ENCODE peak calls at places on chromosome 22, in five cellular contexts. One of them, this sample, is unnamed. For H3K36me3 and H3K4me1, the result is how much of the 10 kb centered on the place peaks cover.

GRCh38 chr22:46514592-46515207 is 22.7 kb downstream of the CELSR1 start:
- DNase-seq in fibroblast of lung: peak
- DNase-seq in body of pancreas: no peak
- DNase-seq in GM23248: peak
- DNase-seq in GM23338: no peak
- DNase-seq in this sample: no peak

GRCh38 chr22:44617828-44618227 is 84.2 kb upstream of the PRR5 start:
- DNase-seq in fibroblast of lung: no peak
- DNase-seq in body of pancreas: no peak
- DNase-seq in GM23248: no peak
- DNase-seq in GM23338: no peak
- DNase-seq in this sample: no peak

GRCh38 chr22:27438271-27438980 is 363.1 kb downstream of the MN1 start:
- DNase-seq in fibroblast of lung: peak
- DNase-seq in body of pancreas: peak
- DNase-seq in GM23248: peak
- DNase-seq in GM23338: no peak
- DNase-seq in this sample: no peak

GRCh38 chr22:49825944-49826602 is 1.6 kb downstream of the BRD1 start:
- DNase-seq in fibroblast of lung: peak
- DNase-seq in body of pancreas: no peak
- DNase-seq in GM23248: peak
- DNase-seq in GM23338: no peak
- DNase-seq in this sample: peak

GRCh38 chr22:43554259-43554636 is 142.4 kb downstream of the MPPED1 start:
- DNase-seq in fibroblast of lung: no peak
- DNase-seq in body of pancreas: no peak
- DNase-seq in GM23248: no peak
- DNase-seq in GM23338: no peak
- DNase-seq in this sample: no peak

GRCh38 chr22:23128269-23129108 is 13.3 kb downstream of the RSPH14 start:
- DNase-seq in fibroblast of lung: peak
- DNase-seq in body of pancreas: peak
- DNase-seq in GM23248: peak
- DNase-seq in GM23338: peak
- DNase-seq in this sample: peak

GRCh38 chr22:41479671-41480396 is 10.9 kb downstream of the ACO2 start:
- DNase-seq in fibroblast of lung: peak
- DNase-seq in body of pancreas: no peak
- DNase-seq in GM23248: peak
- DNase-seq in GM23338: peak
- DNase-seq in this sample: no peak

GRCh38 chr22:44648821-44649566 is 53.0 kb upstream of the PRR5 start:
- DNase-seq in fibroblast of lung: peak
- DNase-seq in body of pancreas: peak
- DNase-seq in GM23248: peak
- DNase-seq in GM23338: no peak
- DNase-seq in this sample: no peak

GRCh38 chr22:37519268-37520195 is at the start of gene CARD10:
- DNase-seq in fibroblast of lung: no peak
- DNase-seq in body of pancreas: no peak
- DNase-seq in GM23248: peak
- DNase-seq in GM23338: peak
- DNase-seq in this sample: no peak

GRCh38 chr22:25843660-25844275 is 101.8 kb downstream of the MYO18B start:
- DNase-seq in fibroblast of lung: no peak
- DNase-seq in body of pancreas: no peak
- DNase-seq in GM23248: no peak
- DNase-seq in GM23338: no peak
- DNase-seq in this sample: no peak

GRCh38 chr22:44783581-44783980 is 31.2 kb downstream of the ARHGAP8 start:
- DNase-seq in fibroblast of lung: no peak
- DNase-seq in body of pancreas: no peak
- DNase-seq in GM23248: no peak
- DNase-seq in GM23338: peak
- DNase-seq in this sample: no peak

GRCh38 chr22:39471421-39472141 is 14.8 kb downstream of the MGAT3 start:
- DNase-seq in fibroblast of lung: no peak
- DNase-seq in body of pancreas: no peak
- DNase-seq in GM23248: peak
- DNase-seq in GM23338: no peak
- DNase-seq in this sample: no peak

GRCh38 chr22:36465232-36466021 is 16.0 kb downstream of the TXN2 start:
- DNase-seq in fibroblast of lung: peak
- DNase-seq in body of pancreas: peak
- DNase-seq in GM23248: peak
- DNase-seq in GM23338: no peak
- DNase-seq in this sample: no peak

GRCh38 chr22:23784215-23784732 is 2.5 kb upstream of the SMARCB1 start:
- DNase-seq in fibroblast of lung: no peak
- DNase-seq in body of pancreas: peak
- DNase-seq in GM23248: no peak
- DNase-seq in GM23338: no peak
- DNase-seq in this sample: no peak

GRCh38 chr22:21866821-21867527 is 471 bp downstream of the MAPK1 start:
- DNase-seq in fibroblast of lung: peak
- DNase-seq in body of pancreas: peak
- DNase-seq in GM23248: peak
- DNase-seq in GM23338: peak
- DNase-seq in this sample: peak

GRCh38 chr22:47053865-47054185 is 291.4 kb downstream of the TBC1D22A start:
- DNase-seq in fibroblast of lung: peak
- DNase-seq in body of pancreas: no peak
- DNase-seq in GM23248: peak
- DNase-seq in GM23338: no peak
- DNase-seq in this sample: no peak

GRCh38 chr22:39229688-39230260 is 15.0 kb downstream of the PDGFB start:
- DNase-seq in fibroblast of lung: no peak
- DNase-seq in body of pancreas: no peak
- DNase-seq in GM23248: no peak
- DNase-seq in GM23338: no peak
- DNase-seq in this sample: no peak

GRCh38 chr22:38327805-38328204 is 10.6 kb upstream of the CSNK1E start:
- DNase-seq in fibroblast of lung: peak
- DNase-seq in body of pancreas: no peak
- DNase-seq in GM23248: peak
- DNase-seq in GM23338: no peak
- DNase-seq in this sample: no peak

GRCh38 chr22:16955678-16956210 is 52.3 kb downstream of the GAB4 start:
- DNase-seq in fibroblast of lung: no peak
- DNase-seq in body of pancreas: no peak
- DNase-seq in GM23248: no peak
- DNase-seq in GM23338: no peak
- DNase-seq in this sample: no peak

GRCh38 chr22:25774575-25775026 is 32.6 kb downstream of the MYO18B start:
- DNase-seq in fibroblast of lung: no peak
- DNase-seq in body of pancreas: no peak
- DNase-seq in GM23248: peak
- DNase-seq in GM23338: peak
- DNase-seq in this sample: no peak

GRCh38 chr22:47036352-47036751 is 273.9 kb downstream of the TBC1D22A start:
- DNase-seq in fibroblast of lung: no peak
- DNase-seq in body of pancreas: no peak
- DNase-seq in GM23248: no peak
- DNase-seq in GM23338: no peak
- DNase-seq in this sample: no peak

GRCh38 chr22:23182289-23183106 is 2.2 kb downstream of the BCR start:
- DNase-seq in fibroblast of lung: no peak
- DNase-seq in body of pancreas: no peak
- DNase-seq in GM23248: peak
- DNase-seq in GM23338: peak
- DNase-seq in this sample: no peak

GRCh38 chr22:24441406-24442351 is 14.3 kb downstream of the ADORA2A start:
- DNase-seq in fibroblast of lung: no peak
- DNase-seq in body of pancreas: no peak
- DNase-seq in GM23248: no peak
- DNase-seq in GM23338: no peak
- DNase-seq in this sample: no peak

GRCh38 chr22:17269607-17270261 is 50.5 kb upstream of the ADA2 start:
- DNase-seq in fibroblast of lung: no peak
- DNase-seq in body of pancreas: no peak
- DNase-seq in GM23248: no peak
- DNase-seq in GM23338: no peak
- DNase-seq in this sample: no peak

GRCh38 chr22:34850010-34850409 is 215.9 kb upstream of the ISX start:
- DNase-seq in fibroblast of lung: no peak
- DNase-seq in body of pancreas: no peak
- DNase-seq in GM23248: no peak
- DNase-seq in GM23338: no peak
- DNase-seq in this sample: no peak

GRCh38 chr22:24156146-24156914 is 25.0 kb upstream of the SUSD2 start:
- DNase-seq in fibroblast of lung: peak
- DNase-seq in body of pancreas: peak
- DNase-seq in GM23248: peak
- DNase-seq in GM23338: peak
- DNase-seq in this sample: peak

GRCh38 chr22:37273126-37273845 is 9.0 kb upstream of the CYTH4 start:
- DNase-seq in fibroblast of lung: peak
- DNase-seq in body of pancreas: no peak
- DNase-seq in GM23248: peak
- DNase-seq in GM23338: no peak
- DNase-seq in this sample: no peak

GRCh38 chr22:27577570-27577969 is 224.0 kb downstream of the MN1 start:
- DNase-seq in fibroblast of lung: no peak
- DNase-seq in body of pancreas: no peak
- DNase-seq in GM23248: no peak
- DNase-seq in GM23338: no peak
- DNase-seq in this sample: no peak

GRCh38 chr22:33803883-33804282 is 116.4 kb downstream of the LARGE1 start:
- DNase-seq in fibroblast of lung: no peak
- DNase-seq in body of pancreas: no peak
- DNase-seq in GM23248: no peak
- DNase-seq in GM23338: no peak
- DNase-seq in this sample: no peak

GRCh38 chr22:37553725-37554124 is 6.6 kb upstream of the CDC42EP1 start:
- DNase-seq in fibroblast of lung: no peak
- DNase-seq in body of pancreas: no peak
- DNase-seq in GM23248: no peak
- DNase-seq in GM23338: no peak
- DNase-seq in this sample: no peak

GRCh38 chr22:48832592-48832991 is 995.1 kb downstream of the BRD1 start:
- DNase-seq in fibroblast of lung: no peak
- DNase-seq in body of pancreas: no peak
- DNase-seq in GM23248: no peak
- DNase-seq in GM23338: no peak
- DNase-seq in this sample: no peak

GRCh38 chr22:24284747-24285203 is 14.1 kb downstream of the SPECC1L start:
- DNase-seq in fibroblast of lung: peak
- DNase-seq in body of pancreas: no peak
- DNase-seq in GM23248: peak
- DNase-seq in GM23338: no peak
- DNase-seq in this sample: no peak

GRCh38 chr22:21041937-21042336 is 3.8 kb upstream of the LRRC74B start:
- DNase-seq in fibroblast of lung: peak
- DNase-seq in body of pancreas: no peak
- DNase-seq in GM23248: peak
- DNase-seq in GM23338: no peak
- DNase-seq in this sample: no peak

GRCh38 chr22:42937164-42937854 is 77.6 kb downstream of the PACSIN2 start:
- DNase-seq in fibroblast of lung: peak
- DNase-seq in body of pancreas: peak
- DNase-seq in GM23248: peak
- DNase-seq in GM23338: no peak
- DNase-seq in this sample: no peak

GRCh38 chr22:31628362-31628761 is 33.7 kb downstream of the PISD start:
- DNase-seq in fibroblast of lung: no peak
- DNase-seq in body of pancreas: no peak
- DNase-seq in GM23248: no peak
- DNase-seq in GM23338: no peak
- DNase-seq in this sample: no peak

GRCh38 chr22:31625661-31626426 is 36.2 kb downstream of the PISD start:
- DNase-seq in fibroblast of lung: no peak
- DNase-seq in body of pancreas: no peak
- DNase-seq in GM23248: peak
- DNase-seq in GM23338: peak
- DNase-seq in this sample: no peak

GRCh38 chr22:31628969-31629723 is 32.9 kb downstream of the PISD start:
- DNase-seq in fibroblast of lung: no peak
- DNase-seq in body of pancreas: no peak
- DNase-seq in GM23248: no peak
- DNase-seq in GM23338: no peak
- DNase-seq in this sample: no peak

GRCh38 chr22:31626427-31627150 is 35.4 kb downstream of the PISD start:
- DNase-seq in fibroblast of lung: no peak
- DNase-seq in body of pancreas: no peak
- DNase-seq in GM23248: peak
- DNase-seq in GM23338: no peak
- DNase-seq in this sample: no peak

GRCh38 chr22:31627223-31627731 is 34.7 kb downstream of the PISD start:
- DNase-seq in fibroblast of lung: no peak
- DNase-seq in body of pancreas: no peak
- DNase-seq in GM23248: no peak
- DNase-seq in GM23338: no peak
- DNase-seq in this sample: no peak
- H3K36me3 ChIP-seq in fibroblast of lung: under half
- H3K36me3 ChIP-seq in body of pancreas: under half
- H3K36me3 ChIP-seq in GM23248: under half
- H3K36me3 ChIP-seq in GM23338: under half
- H3K36me3 ChIP-seq in this sample: under half

DNA sequence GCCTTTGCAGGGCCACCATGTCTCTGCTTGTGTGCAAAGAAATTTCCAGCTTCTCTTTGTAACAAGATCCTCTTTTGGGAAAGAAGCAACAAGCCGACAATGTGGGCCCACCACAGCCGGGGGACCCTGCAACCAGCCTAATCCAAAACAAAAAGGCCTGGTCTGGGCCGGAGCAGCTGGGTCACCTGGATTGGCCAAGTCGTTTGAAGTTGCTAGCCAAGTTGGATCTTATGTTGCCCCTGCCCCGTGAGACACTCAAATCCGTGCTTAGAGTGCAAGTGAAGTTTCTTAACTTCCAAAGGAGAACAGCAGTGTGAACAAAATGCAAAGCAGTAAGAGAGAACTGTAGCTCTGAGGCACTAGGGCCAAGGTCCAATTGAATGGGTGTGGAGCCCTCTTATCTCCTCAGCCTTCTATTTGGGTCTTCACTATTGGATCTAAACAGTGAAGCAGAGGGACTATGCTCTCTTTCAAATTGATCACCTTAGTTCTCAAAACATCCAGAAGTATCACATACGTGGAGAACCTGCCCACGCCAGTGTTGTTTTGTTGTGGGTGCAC is 49.7 kb downstream of the C22orf31 start:
- DNase-seq in fibroblast of lung: no peak
- DNase-seq in body of pancreas: no peak
- DNase-seq in GM23248: no peak
- DNase-seq in GM23338: no peak
- DNase-seq in this sample: no peak
- H3K4me1 ChIP-seq in fibroblast of lung: under half
- H3K4me1 ChIP-seq in body of pancreas: under half
- H3K4me1 ChIP-seq in GM23248: under half
- H3K4me1 ChIP-seq in GM23338: under half
- H3K4me1 ChIP-seq in this sample: under half

GRCh38 chr22:19916006-19916405 is 25.6 kb upstream of the COMT start:
- DNase-seq in fibroblast of lung: no peak
- DNase-seq in body of pancreas: no peak
- DNase-seq in GM23248: no peak
- DNase-seq in GM23338: no peak
- DNase-seq in this sample: no peak
- H3K36me3 ChIP-seq in fibroblast of lung: under half
- H3K36me3 ChIP-seq in body of pancreas: under half
- H3K36me3 ChIP-seq in GM23248: under half
- H3K36me3 ChIP-seq in GM23338: under half
- H3K36me3 ChIP-seq in this sample: under half

GRCh38 chr22:28815729-28816128 is 15.4 kb upstream of the XBP1 start:
- DNase-seq in fibroblast of lung: no peak
- DNase-seq in body of pancreas: no peak
- DNase-seq in GM23248: no peak
- DNase-seq in GM23338: no peak
- DNase-seq in this sample: no peak
- H3K4me1 ChIP-seq in fibroblast of lung: under half
- H3K4me1 ChIP-seq in body of pancreas: half or more
- H3K4me1 ChIP-seq in GM23248: under half
- H3K4me1 ChIP-seq in GM23338: under half
- H3K4me1 ChIP-seq in this sample: half or more